ENCODE peak calls at places on chromosomes 7 and 10, in ten cellular contexts. One of them, this sample, is unnamed.

GRCh38 chr10:71197955-71198354 is 14.4 kb upstream of the UNC5B start:
- DNase-seq in mucosa of descending colon: no peak
- DNase-seq in esophagus muscularis mucosa: no peak
- DNase-seq in A549: no peak
- DNase-seq in psoas muscle: no peak
- DNase-seq in tibial artery: no peak
- DNase-seq in AG04450: no peak
- DNase-seq in ovary: no peak
- DNase-seq in BE2C: no peak
- DNase-seq in OCI-LY7: no peak
- DNase-seq in this sample: no peak

GRCh38 chr10:113646337-113647201 is 17.3 kb downstream of the NRAP start:
- DNase-seq in mucosa of descending colon: no peak
- DNase-seq in esophagus muscularis mucosa: no peak
- DNase-seq in A549: no peak
- DNase-seq in psoas muscle: peak; percentile 59
- DNase-seq in tibial artery: peak; percentile 45
- DNase-seq in AG04450: no peak
- DNase-seq in ovary: no peak
- DNase-seq in BE2C: no peak
- DNase-seq in OCI-LY7: no peak
- DNase-seq in this sample: no peak

GRCh38 chr7:23472974-23473847 is 2.9 kb upstream of the IGF2BP3 start:
- DNase-seq in mucosa of descending colon: no peak
- DNase-seq in esophagus muscularis mucosa: peak; percentile 53
- DNase-seq in A549: no peak
- DNase-seq in psoas muscle: no peak
- DNase-seq in tibial artery: no peak
- DNase-seq in AG04450: no peak
- DNase-seq in ovary: no peak
- DNase-seq in BE2C: peak; percentile 39
- DNase-seq in OCI-LY7: peak; percentile 62
- DNase-seq in this sample: no peak

GRCh38 chr7:119664601-119665000 is 608.4 kb upstream of the KCND2 start:
- DNase-seq in mucosa of descending colon: no peak
- DNase-seq in esophagus muscularis mucosa: no peak
- DNase-seq in A549: no peak
- DNase-seq in psoas muscle: no peak
- DNase-seq in tibial artery: no peak
- DNase-seq in AG04450: peak; percentile 20
- DNase-seq in ovary: no peak
- DNase-seq in BE2C: no peak
- DNase-seq in OCI-LY7: no peak
- DNase-seq in this sample: no peak

GRCh38 chr10:127485153-127485857 is 63.8 kb upstream of the NPS start:
- DNase-seq in mucosa of descending colon: no peak
- DNase-seq in esophagus muscularis mucosa: no peak
- DNase-seq in A549: peak; percentile 47
- DNase-seq in psoas muscle: no peak
- DNase-seq in tibial artery: no peak
- DNase-seq in AG04450: no peak
- DNase-seq in ovary: no peak
- DNase-seq in BE2C: no peak
- DNase-seq in OCI-LY7: no peak
- DNase-seq in this sample: no peak

GRCh38 chr7:125061-125471 is 67.3 kb upstream of the FAM20C start:
- DNase-seq in mucosa of descending colon: no peak
- DNase-seq in esophagus muscularis mucosa: no peak
- DNase-seq in A549: no peak
- DNase-seq in psoas muscle: no peak
- DNase-seq in tibial artery: no peak
- DNase-seq in AG04450: no peak
- DNase-seq in ovary: no peak
- DNase-seq in BE2C: no peak
- DNase-seq in OCI-LY7: no peak
- DNase-seq in this sample: no peak

GRCh38 chr10:21526184-21526951 is 886 bp upstream of the SKIDA1 start:
- DNase-seq in mucosa of descending colon: peak; percentile 84
- DNase-seq in esophagus muscularis mucosa: no peak
- DNase-seq in A549: peak; percentile 52
- DNase-seq in psoas muscle: peak; percentile 91
- DNase-seq in tibial artery: peak; percentile 80
- DNase-seq in AG04450: no peak
- DNase-seq in ovary: peak; percentile 91
- DNase-seq in BE2C: peak; percentile 84
- DNase-seq in OCI-LY7: no peak
- DNase-seq in this sample: peak; percentile 47

GRCh38 chr10:71285180-71285545 is 33.9 kb upstream of the SLC29A3 start:
- DNase-seq in mucosa of descending colon: no peak
- DNase-seq in esophagus muscularis mucosa: no peak
- DNase-seq in A549: peak; percentile 68
- DNase-seq in psoas muscle: peak; percentile 76
- DNase-seq in tibial artery: no peak
- DNase-seq in AG04450: no peak
- DNase-seq in ovary: peak; percentile 78
- DNase-seq in BE2C: peak; percentile 67
- DNase-seq in OCI-LY7: peak; percentile 65
- DNase-seq in this sample: no peak

GRCh38 chr7:473211-473734 is 46.4 kb downstream of the PDGFA start:
- DNase-seq in mucosa of descending colon: peak; percentile 36
- DNase-seq in esophagus muscularis mucosa: no peak
- DNase-seq in A549: no peak
- DNase-seq in psoas muscle: peak; percentile 47
- DNase-seq in tibial artery: peak; percentile 17
- DNase-seq in AG04450: no peak
- DNase-seq in ovary: peak; percentile 10
- DNase-seq in BE2C: peak; percentile 3
- DNase-seq in OCI-LY7: no peak
- DNase-seq in this sample: no peak

GRCh38 chr7:132526111-132526741 is 50.0 kb downstream of the PLXNA4 start:
- DNase-seq in mucosa of descending colon: no peak
- DNase-seq in esophagus muscularis mucosa: no peak
- DNase-seq in A549: no peak
- DNase-seq in psoas muscle: no peak
- DNase-seq in tibial artery: no peak
- DNase-seq in AG04450: no peak
- DNase-seq in ovary: no peak
- DNase-seq in BE2C: no peak
- DNase-seq in OCI-LY7: no peak
- DNase-seq in this sample: no peak

GRCh38 chr7:14858410-14858809 is 44.1 kb downstream of the DGKB start:
- DNase-seq in mucosa of descending colon: no peak
- DNase-seq in esophagus muscularis mucosa: no peak
- DNase-seq in A549: no peak
- DNase-seq in psoas muscle: no peak
- DNase-seq in tibial artery: no peak
- DNase-seq in AG04450: no peak
- DNase-seq in ovary: no peak
- DNase-seq in BE2C: no peak
- DNase-seq in OCI-LY7: no peak
- DNase-seq in this sample: no peak

DNA sequence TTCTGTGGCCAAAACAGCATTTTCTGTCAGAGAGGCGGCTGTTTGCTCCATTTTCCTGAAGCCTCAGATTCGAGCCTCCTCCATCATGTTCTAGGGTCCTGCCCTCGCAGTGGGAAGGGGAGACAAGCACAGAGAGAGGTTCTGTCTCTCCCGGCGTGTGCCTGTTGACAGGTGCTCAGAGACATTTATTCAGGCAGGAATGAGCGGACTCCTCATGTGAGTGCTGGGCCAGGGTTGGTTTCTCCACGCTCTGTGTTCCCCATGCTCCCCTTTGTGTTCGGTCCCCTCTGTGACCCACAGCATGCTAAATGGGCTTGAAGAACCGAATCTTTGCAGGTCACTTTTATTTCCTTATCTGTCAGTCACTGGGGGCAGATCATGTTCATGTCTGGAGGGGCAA is 374.6 kb downstream of the GLRX3 start:
- DNase-seq in mucosa of descending colon: no peak
- DNase-seq in esophagus muscularis mucosa: peak; percentile 83
- DNase-seq in A549: no peak
- DNase-seq in psoas muscle: no peak
- DNase-seq in tibial artery: no peak
- DNase-seq in AG04450: no peak
- DNase-seq in ovary: no peak
- DNase-seq in BE2C: no peak
- DNase-seq in OCI-LY7: no peak
- DNase-seq in this sample: no peak
- H3K9me3 ChIP-seq in mucosa of descending colon: no peaks in the 10 kb centered on the region
- H3K9me3 ChIP-seq in esophagus muscularis mucosa: no peaks in the 10 kb centered on the region
- H3K9me3 ChIP-seq in A549: no peaks in the 10 kb centered on the region
- H3K9me3 ChIP-seq in psoas muscle: no peaks in the 10 kb centered on the region
- H3K9me3 ChIP-seq in tibial artery: no peaks in the 10 kb centered on the region
- H3K9me3 ChIP-seq in AG04450: peaks cover 72% of the 10 kb centered on the region
- H3K9me3 ChIP-seq in ovary: no peaks in the 10 kb centered on the region
- H3K9me3 ChIP-seq in BE2C: no peaks in the 10 kb centered on the region
- H3K9me3 ChIP-seq in OCI-LY7: no peaks in the 10 kb centered on the region
- H3K9me3 ChIP-seq in this sample: no peaks in the 10 kb centered on the region

DNA sequence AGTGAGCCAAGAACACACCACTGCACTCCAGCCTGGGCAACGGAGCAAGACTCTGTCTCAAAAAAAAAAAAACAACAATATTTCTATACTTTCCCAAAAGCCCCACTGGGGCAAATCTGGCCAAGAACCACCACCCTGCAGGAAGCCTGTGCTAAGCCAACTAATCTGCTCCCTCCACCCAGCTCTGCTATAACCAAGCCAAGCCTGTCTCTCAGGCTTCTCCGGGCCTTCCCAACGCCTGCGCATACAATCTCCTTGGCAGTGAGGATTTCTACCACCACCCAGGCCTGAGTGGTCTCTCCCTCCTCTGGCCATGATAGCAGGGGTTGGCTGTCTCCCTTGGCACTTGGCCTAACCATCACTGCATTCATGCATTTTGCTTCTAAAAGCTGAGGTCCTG is 14.2 kb downstream of the DDX56 start:
- DNase-seq in mucosa of descending colon: no peak
- DNase-seq in esophagus muscularis mucosa: no peak
- DNase-seq in A549: no peak
- DNase-seq in psoas muscle: no peak
- DNase-seq in tibial artery: no peak
- DNase-seq in AG04450: no peak
- DNase-seq in ovary: no peak
- DNase-seq in BE2C: no peak
- DNase-seq in OCI-LY7: no peak
- DNase-seq in this sample: no peak
- H3K9me3 ChIP-seq in mucosa of descending colon: no peaks in the 10 kb centered on the region
- H3K9me3 ChIP-seq in esophagus muscularis mucosa: no peaks in the 10 kb centered on the region
- H3K9me3 ChIP-seq in A549: no peaks in the 10 kb centered on the region
- H3K9me3 ChIP-seq in psoas muscle: no peaks in the 10 kb centered on the region
- H3K9me3 ChIP-seq in tibial artery: no peaks in the 10 kb centered on the region
- H3K9me3 ChIP-seq in AG04450: no peaks in the 10 kb centered on the region
- H3K9me3 ChIP-seq in ovary: no peaks in the 10 kb centered on the region
- H3K9me3 ChIP-seq in BE2C: no peaks in the 10 kb centered on the region
- H3K9me3 ChIP-seq in OCI-LY7: no peaks in the 10 kb centered on the region
- H3K9me3 ChIP-seq in this sample: no peaks in the 10 kb centered on the region

DNA sequence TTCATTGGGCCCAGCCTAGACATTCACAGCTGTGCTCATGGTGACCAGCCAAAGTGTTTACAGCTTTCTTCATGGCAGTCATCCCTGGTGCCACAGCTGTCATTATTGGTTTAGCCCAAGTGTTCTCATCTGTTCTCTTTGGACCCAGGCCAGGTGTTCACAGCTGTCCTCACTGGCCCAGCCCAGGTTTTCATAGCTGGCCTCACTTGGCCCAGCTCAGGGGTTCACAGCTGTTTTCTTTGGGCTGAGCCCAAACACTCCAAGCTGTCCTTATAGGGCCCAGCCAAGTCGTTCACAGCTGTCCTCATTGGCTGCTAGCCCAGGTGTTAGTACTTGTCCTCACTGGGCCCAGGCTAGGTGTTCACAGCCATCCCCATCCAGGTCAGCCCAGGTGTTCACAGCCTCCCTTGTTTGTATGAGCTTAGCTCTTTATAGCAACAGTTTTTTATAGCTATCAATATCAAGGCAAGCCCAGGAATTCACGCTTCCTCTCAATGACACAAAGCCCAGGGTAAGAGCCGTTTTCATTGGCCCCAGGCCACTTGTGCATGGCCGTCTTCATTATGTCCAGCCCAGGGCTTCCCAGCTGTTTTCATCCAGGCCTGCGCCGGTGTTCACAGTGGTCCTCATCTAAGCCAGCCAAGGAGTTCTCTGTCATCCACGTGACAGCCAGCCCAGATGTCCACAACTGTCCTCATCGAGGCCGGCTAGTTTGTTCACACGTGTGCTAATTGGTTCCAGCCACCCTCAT is 11.6 kb downstream of the FRG2B start:
- DNase-seq in mucosa of descending colon: no peak
- DNase-seq in esophagus muscularis mucosa: peak; percentile 90
- DNase-seq in A549: no peak
- DNase-seq in psoas muscle: no peak
- DNase-seq in tibial artery: no peak
- DNase-seq in AG04450: no peak
- DNase-seq in ovary: no peak
- DNase-seq in BE2C: no peak
- DNase-seq in OCI-LY7: no peak
- DNase-seq in this sample: no peak
- H3K9me3 ChIP-seq in mucosa of descending colon: no peaks in the 10 kb centered on the region
- H3K9me3 ChIP-seq in esophagus muscularis mucosa: no peaks in the 10 kb centered on the region
- H3K9me3 ChIP-seq in A549: no peaks in the 10 kb centered on the region
- H3K9me3 ChIP-seq in psoas muscle: no peaks in the 10 kb centered on the region
- H3K9me3 ChIP-seq in tibial artery: no peaks in the 10 kb centered on the region
- H3K9me3 ChIP-seq in AG04450: peaks cover 41% of the 10 kb centered on the region
- H3K9me3 ChIP-seq in ovary: no peaks in the 10 kb centered on the region
- H3K9me3 ChIP-seq in BE2C: no peaks in the 10 kb centered on the region
- H3K9me3 ChIP-seq in OCI-LY7: no peaks in the 10 kb centered on the region
- H3K9me3 ChIP-seq in this sample: no peaks in the 10 kb centered on the region

GRCh38 chr10:60491162-60491561 is 101.5 kb upstream of the ANK3 start:
- DNase-seq in mucosa of descending colon: no peak
- DNase-seq in esophagus muscularis mucosa: no peak
- DNase-seq in A549: no peak
- DNase-seq in psoas muscle: no peak
- DNase-seq in tibial artery: no peak
- DNase-seq in AG04450: no peak
- DNase-seq in ovary: no peak
- DNase-seq in BE2C: no peak
- DNase-seq in OCI-LY7: no peak
- DNase-seq in this sample: no peak

GRCh38 chr10:60494774-60495173 is 105.1 kb upstream of the ANK3 start:
- DNase-seq in mucosa of descending colon: no peak
- DNase-seq in esophagus muscularis mucosa: no peak
- DNase-seq in A549: no peak
- DNase-seq in psoas muscle: no peak
- DNase-seq in tibial artery: no peak
- DNase-seq in AG04450: no peak
- DNase-seq in ovary: no peak
- DNase-seq in BE2C: no peak
- DNase-seq in OCI-LY7: no peak
- DNase-seq in this sample: no peak

GRCh38 chr10:60488111-60488669 is 98.5 kb upstream of the ANK3 start:
- DNase-seq in mucosa of descending colon: no peak
- DNase-seq in esophagus muscularis mucosa: no peak
- DNase-seq in A549: no peak
- DNase-seq in psoas muscle: no peak
- DNase-seq in tibial artery: no peak
- DNase-seq in AG04450: no peak
- DNase-seq in ovary: no peak
- DNase-seq in BE2C: no peak
- DNase-seq in OCI-LY7: no peak
- DNase-seq in this sample: no peak

GRCh38 chr10:60487543-60487942 is 97.9 kb upstream of the ANK3 start:
- DNase-seq in mucosa of descending colon: no peak
- DNase-seq in esophagus muscularis mucosa: no peak
- DNase-seq in A549: no peak
- DNase-seq in psoas muscle: no peak
- DNase-seq in tibial artery: no peak
- DNase-seq in AG04450: no peak
- DNase-seq in ovary: no peak
- DNase-seq in BE2C: no peak
- DNase-seq in OCI-LY7: no peak
- DNase-seq in this sample: no peak

GRCh38 chr10:60490013-60490412 is 100.3 kb upstream of the ANK3 start:
- DNase-seq in mucosa of descending colon: no peak
- DNase-seq in esophagus muscularis mucosa: no peak
- DNase-seq in A549: no peak
- DNase-seq in psoas muscle: no peak
- DNase-seq in tibial artery: no peak
- DNase-seq in AG04450: no peak
- DNase-seq in ovary: no peak
- DNase-seq in BE2C: no peak
- DNase-seq in OCI-LY7: no peak
- DNase-seq in this sample: no peak
- H3K9me3 ChIP-seq in mucosa of descending colon: no peaks in the 10 kb centered on the region
- H3K9me3 ChIP-seq in esophagus muscularis mucosa: no peaks in the 10 kb centered on the region
- H3K9me3 ChIP-seq in A549: no peaks in the 10 kb centered on the region
- H3K9me3 ChIP-seq in psoas muscle: no peaks in the 10 kb centered on the region
- H3K9me3 ChIP-seq in tibial artery: no peaks in the 10 kb centered on the region
- H3K9me3 ChIP-seq in AG04450: no peaks in the 10 kb centered on the region
- H3K9me3 ChIP-seq in ovary: no peaks in the 10 kb centered on the region
- H3K9me3 ChIP-seq in BE2C: no peaks in the 10 kb centered on the region
- H3K9me3 ChIP-seq in OCI-LY7: no peaks in the 10 kb centered on the region
- H3K9me3 ChIP-seq in this sample: no peaks in the 10 kb centered on the region